ENCODE peak calls at places on chromosomes 7 and 10, in ten cellular contexts. X is transverse colon; Q is psoas muscle; G is tibial nerve; H is OCI-LY7; M is CD4-positive, CD25-positive, alpha-beta regulatory T cell; A is astrocyte; D is A549; S is prostate gland; J is tibial artery. O is an unnamed sample.

GRCh38 chr10:51832652-51833383 is 133.4 kb upstream of the CSTF2T start:
- DNase-seq in Q (no peak), X (no peak), A (peak; percentile 88), H (no peak), G (no peak), M (peak; percentile 7), D (peak; percentile 57), S (no peak), J (no peak), O (no peak)

GRCh38 chr7:135300913-135301765 is 67.5 kb downstream of the STRA8 start:
- DNase-seq in D (peak; percentile 15), A (no peak), X (no peak), H (no peak), Q (no peak), S (no peak), G (no peak), J (no peak), M (no peak), O (no peak)

GRCh38 chr7:20749896-20750295 is 36.8 kb downstream of the SP8 start:
- DNase-seq in Q (no peak), X (no peak), G (no peak), A (no peak), J (no peak), M (no peak), S (no peak), H (no peak), D (no peak), O (no peak)

GRCh38 chr7:76424413-76425111 is at the start of gene ZP3:
- DNase-seq in J (no peak), X (no peak), H (peak; percentile 7), Q (no peak), G (no peak), D (no peak), S (no peak), A (no peak), M (no peak), O (no peak)

GRCh38 chr7:985915-986741 is 3.1 kb downstream of the CYP2W1 start:
- DNase-seq in X (no peak), J (no peak), G (no peak), M (no peak), S (no peak), D (peak; percentile 38), Q (no peak), H (no peak), A (no peak), O (no peak)

GRCh38 chr10:15370741-15371701 is at the start of gene FAM171A1:
- DNase-seq in A (peak; percentile 8), Q (peak; percentile 53), X (peak; percentile 68), S (peak; percentile 59), G (no peak), J (no peak), D (peak; percentile 53), H (no peak), M (peak; percentile 74), O (peak; percentile 69)

GRCh38 chr10:82969405-82969804 is 1094.4 kb downstream of the NRG3 start:
- DNase-seq in X (no peak), J (no peak), D (peak; percentile 7), M (no peak), G (no peak), A (no peak), Q (no peak), H (peak; percentile 9), S (no peak), O (no peak)

GRCh38 chr7:44935016-44935415 is 43.8 kb downstream of the MYO1G start:
- DNase-seq in D (no peak), M (no peak), A (no peak), G (no peak), J (no peak), H (no peak), X (no peak), Q (no peak), S (no peak), O (no peak)

GRCh38 chr7:12731214-12731656 is 43.8 kb downstream of the ARL4A start:
- DNase-seq in Q (no peak), X (no peak), S (no peak), H (no peak), J (no peak), D (peak; percentile 64), G (no peak), A (no peak), M (peak; percentile 66), O (no peak)

GRCh38 chr7:151592868-151593486 is 73.3 kb upstream of the RHEB start:
- DNase-seq in Q (no peak), H (no peak), S (no peak), D (peak; percentile 50), G (no peak), M (no peak), A (peak; percentile 99), X (no peak), J (no peak), O (no peak)

GRCh38 chr7:44177570-44178131 is 11.6 kb downstream of the GCK start:
- DNase-seq in X (no peak), G (no peak), Q (no peak), J (no peak), S (no peak), M (no peak), H (no peak), A (peak; percentile 51), D (no peak), O (no peak)

GRCh38 chr7:155800301-155800700 is 12.0 kb downstream of the SHH start:
- DNase-seq in J (no peak), G (no peak), Q (no peak), S (no peak), M (no peak), D (no peak), H (no peak), A (no peak), X (no peak), O (no peak)

GRCh38 chr10:14611971-14612693 is 162.6 kb downstream of the FAM107B start:
- DNase-seq in M (no peak), G (no peak), S (no peak), X (no peak), A (no peak), D (peak; percentile 49), J (no peak), Q (no peak), H (no peak), O (no peak)

DNA sequence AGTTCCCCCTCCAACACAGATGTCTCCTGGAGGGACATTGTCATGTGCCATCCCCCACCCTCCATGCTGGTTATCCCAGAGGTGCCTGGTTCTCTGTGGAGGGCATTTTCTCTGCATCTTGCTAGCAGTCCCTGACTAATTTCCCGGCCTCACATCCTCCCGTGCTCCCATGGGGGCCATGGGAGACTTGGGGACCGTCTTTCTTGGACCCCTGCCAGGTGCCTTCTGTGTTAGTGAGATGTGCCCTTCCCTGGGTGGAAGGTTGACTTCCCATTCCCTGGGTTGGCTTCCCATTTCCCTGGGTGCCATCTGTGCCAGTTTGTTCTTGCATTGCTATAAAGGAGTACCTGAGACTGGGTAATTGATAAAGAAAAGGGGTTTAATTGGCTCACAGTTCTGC is 22.5 kb upstream of the GNA12 start:
- DNase-seq in H (no peak), G (no peak), X (no peak), A (no peak), J (no peak), S (no peak), D (no peak), Q (no peak), M (no peak), O (no peak)
- H3K4me1 ChIP-seq in H (peaks cover 24% of the 10 kb centered on the region), G (peaks cover 26% of the 10 kb centered on the region), X (peaks cover 7% of the 10 kb centered on the region), A (peaks cover 31% of the 10 kb centered on the region), J (peaks cover 6% of the 10 kb centered on the region), S (no peaks in the 10 kb centered on the region), D (peaks cover 13% of the 10 kb centered on the region), Q (peaks cover 15% of the 10 kb centered on the region), M (peaks cover 54% of the 10 kb centered on the region), O (peaks cover 41% of the 10 kb centered on the region)

DNA sequence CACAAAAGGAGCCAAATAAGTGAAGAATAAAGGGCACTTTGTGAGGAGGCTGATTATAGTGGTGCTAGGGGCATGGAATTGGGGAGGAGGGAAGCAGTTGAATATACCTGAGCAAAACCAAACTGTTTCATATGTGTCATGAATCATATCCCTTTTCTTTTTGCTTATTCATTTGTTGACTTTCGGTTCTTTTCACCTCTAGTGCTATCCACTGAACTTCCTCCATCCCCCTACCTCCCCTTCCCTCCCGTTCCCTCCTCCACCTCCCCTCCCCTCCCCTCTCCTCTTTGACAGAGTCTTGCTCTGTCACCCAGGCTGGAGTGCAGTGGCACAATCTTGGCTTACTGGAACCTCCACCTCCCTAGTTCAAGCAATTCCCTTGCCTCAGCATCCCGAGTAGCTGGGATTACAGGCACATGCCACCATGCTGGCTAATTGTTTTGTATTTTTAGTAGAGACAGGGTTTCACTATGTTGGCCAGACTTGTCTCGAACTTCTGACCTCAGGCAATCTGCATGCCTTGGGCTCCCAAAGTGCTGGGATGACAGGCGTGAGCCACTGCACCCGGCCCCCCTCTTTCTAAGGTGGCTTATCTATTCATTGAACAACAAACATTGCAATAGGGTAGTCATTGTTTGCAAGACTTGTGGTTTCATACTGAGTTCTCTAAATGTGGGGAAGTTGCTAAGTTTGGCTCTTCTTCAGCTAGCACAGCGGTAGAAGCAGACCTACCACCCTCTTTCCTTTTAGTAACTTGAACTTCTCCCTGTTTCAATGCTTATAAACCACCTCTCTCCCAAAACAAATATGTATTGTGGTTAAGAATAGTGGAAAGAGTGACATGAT is 150.4 kb upstream of the PRPS1L1 start:
- DNase-seq in G (no peak), Q (no peak), S (no peak), X (no peak), A (peak; percentile 77), D (peak; percentile 68), J (no peak), H (no peak), M (no peak), O (no peak)
- H3K4me3 ChIP-seq in G (peak overlapping the region; percentile 14), Q (no peak overlapping the region), S (no peak overlapping the region), X (no peak overlapping the region), A (no peak overlapping the region), D (no peak overlapping the region), J (no peak overlapping the region), H (no peak overlapping the region), M (no peak overlapping the region), O (no peak overlapping the region)

GRCh38 chr7:74138945-74139843 is 35.0 kb upstream of the EIF4H start:
- DNase-seq in S (no peak), Q (no peak), D (no peak), H (no peak), G (no peak), A (no peak), X (no peak), M (no peak), J (no peak), O (no peak)

GRCh38 chr7:74143383-74143782 is 30.8 kb upstream of the EIF4H start:
- DNase-seq in A (no peak), M (no peak), G (no peak), S (no peak), D (no peak), J (no peak), H (no peak), X (no peak), Q (no peak), O (no peak)

GRCh38 chr7:74138334-74138867 is 35.8 kb upstream of the EIF4H start:
- DNase-seq in M (peak; percentile 86), S (no peak), X (no peak), G (no peak), A (no peak), H (no peak), Q (no peak), J (no peak), D (no peak), O (no peak)

GRCh38 chr7:74141705-74142104 is 32.5 kb upstream of the EIF4H start:
- DNase-seq in J (no peak), M (peak; percentile 39), A (no peak), Q (no peak), X (no peak), H (peak; percentile 18), D (no peak), S (no peak), G (no peak), O (no peak)
- H3K27ac ChIP-seq in J (no peak overlapping the region), M (no peak overlapping the region), A (no peak overlapping the region), Q (no peak overlapping the region), X (no peak overlapping the region), H (no peak overlapping the region), D (no peak overlapping the region), S (no peak overlapping the region), G (no peak overlapping the region), O (no peak overlapping the region)

GRCh38 chr10:1549591-1550290 is 187.6 kb downstream of the ADARB2 start:
- DNase-seq in G (no peak), M (no peak), S (no peak), J (no peak), Q (no peak), D (no peak), H (no peak), A (no peak), X (no peak), O (no peak)
- H3K4me1 ChIP-seq in G (no peaks in the 10 kb centered on the region), M (no peaks in the 10 kb centered on the region), S (no peaks in the 10 kb centered on the region), J (no peaks in the 10 kb centered on the region), Q (no peaks in the 10 kb centered on the region), D (no peaks in the 10 kb centered on the region), H (peaks cover 5% of the 10 kb centered on the region), A (no peaks in the 10 kb centered on the region), X (no peaks in the 10 kb centered on the region), O (no peaks in the 10 kb centered on the region)

O was measured in CD8-positive, alpha-beta memory T cell.